ENCODE peak calls at places on chromosomes 13 and 19, in four cellular contexts. One of them, this sample, is unnamed. For H3K4me1, the result is how much of the 10 kb centered on the place peaks cover.

GRCh38 chr19:58519087-58519354 is 589 bp downstream of the ZBTB45 start:
- DNase-seq in HCT116: no peak
- DNase-seq in H9: peak
- DNase-seq in astrocyte: peak
- DNase-seq in this sample: peak

GRCh38 chr13:50733392-50733791 is 110.1 kb downstream of the DLEU7 start:
- DNase-seq in HCT116: no peak
- DNase-seq in H9: no peak
- DNase-seq in astrocyte: no peak
- DNase-seq in this sample: no peak

GRCh38 chr19:38852231-38853044 is 2.7 kb upstream of the HNRNPL start:
- DNase-seq in HCT116: no peak
- DNase-seq in H9: peak
- DNase-seq in astrocyte: peak
- DNase-seq in this sample: peak

GRCh38 chr19:32350492-32350891 is 5.1 kb downstream of the ZNF507 start:
- DNase-seq in HCT116: no peak
- DNase-seq in H9: no peak
- DNase-seq in astrocyte: no peak
- DNase-seq in this sample: peak

GRCh38 chr19:13872695-13873389 is 4.1 kb upstream of the NANOS3 start:
- DNase-seq in HCT116: no peak
- DNase-seq in H9: peak
- DNase-seq in astrocyte: no peak
- DNase-seq in this sample: peak

GRCh38 chr19:40771101-40771539 is 4.2 kb upstream of the MIA start:
- DNase-seq in HCT116: no peak
- DNase-seq in H9: no peak
- DNase-seq in astrocyte: no peak
- DNase-seq in this sample: peak

GRCh38 chr19:46721269-46722003 is 4.5 kb upstream of the PRKD2 start:
- DNase-seq in HCT116: no peak
- DNase-seq in H9: peak
- DNase-seq in astrocyte: no peak
- DNase-seq in this sample: peak

GRCh38 chr13:98556968-98557591 is 19.8 kb downstream of the STK24 start:
- DNase-seq in HCT116: no peak
- DNase-seq in H9: no peak
- DNase-seq in astrocyte: peak
- DNase-seq in this sample: no peak

GRCh38 chr13:99302637-99303505 is 4.3 kb downstream of the GPR183 start:
- DNase-seq in HCT116: no peak
- DNase-seq in H9: no peak
- DNase-seq in astrocyte: no peak
- DNase-seq in this sample: no peak

GRCh38 chr13:99501952-99502310 is 659 bp downstream of the TM9SF2 start:
- DNase-seq in HCT116: no peak
- DNase-seq in H9: no peak
- DNase-seq in astrocyte: peak
- DNase-seq in this sample: peak

GRCh38 chr13:102873653-102874052 is 27.8 kb downstream of the ERCC5 start:
- DNase-seq in HCT116: no peak
- DNase-seq in H9: no peak
- DNase-seq in astrocyte: peak
- DNase-seq in this sample: no peak

GRCh38 chr19:55384576-55385235 is 614 bp upstream of the TMEM238 start:
- DNase-seq in HCT116: no peak
- DNase-seq in H9: no peak
- DNase-seq in astrocyte: no peak
- DNase-seq in this sample: peak

GRCh38 chr19:4200940-4201542 is 18.6 kb downstream of the ANKRD24 start:
- DNase-seq in HCT116: no peak
- DNase-seq in H9: no peak
- DNase-seq in astrocyte: no peak
- DNase-seq in this sample: no peak

GRCh38 chr13:100881291-100881864 is 206.8 kb upstream of the TMTC4 start:
- DNase-seq in HCT116: no peak
- DNase-seq in H9: no peak
- DNase-seq in astrocyte: no peak
- DNase-seq in this sample: no peak

GRCh38 chr19:46621191-46622117 is 3.4 kb downstream of the PTGIR start:
- DNase-seq in HCT116: no peak
- DNase-seq in H9: no peak
- DNase-seq in astrocyte: no peak
- DNase-seq in this sample: no peak

GRCh38 chr13:20391597-20392452 is 133.8 kb downstream of the CRYL1 start:
- DNase-seq in HCT116: no peak
- DNase-seq in H9: no peak
- DNase-seq in astrocyte: no peak
- DNase-seq in this sample: no peak

GRCh38 chr19:51339313-51339686 is 2.6 kb downstream of the VSIG10L start:
- DNase-seq in HCT116: no peak
- DNase-seq in H9: peak
- DNase-seq in astrocyte: no peak
- DNase-seq in this sample: no peak

GRCh38 chr19:8116437-8117293 is 32.7 kb downstream of the FBN3 start:
- DNase-seq in HCT116: no peak
- DNase-seq in H9: no peak
- DNase-seq in astrocyte: no peak
- DNase-seq in this sample: peak

GRCh38 chr19:3324405-3324856 is 42.0 kb upstream of the NFIC start:
- DNase-seq in HCT116: peak
- DNase-seq in H9: peak
- DNase-seq in astrocyte: no peak
- DNase-seq in this sample: peak

GRCh38 chr19:40862785-40863184 is 12.5 kb upstream of the CYP2A6 start:
- DNase-seq in HCT116: no peak
- DNase-seq in H9: no peak
- DNase-seq in astrocyte: no peak
- DNase-seq in this sample: no peak

GRCh38 chr13:98105929-98106336 is 37.0 kb upstream of the FARP1 start:
- DNase-seq in HCT116: no peak
- DNase-seq in H9: no peak
- DNase-seq in astrocyte: peak
- DNase-seq in this sample: no peak

GRCh38 chr19:5330307-5330720 is 10.3 kb downstream of the PTPRS start:
- DNase-seq in HCT116: no peak
- DNase-seq in H9: no peak
- DNase-seq in astrocyte: no peak
- DNase-seq in this sample: no peak

GRCh38 chr13:46310066-46310465 is 77.0 kb downstream of the RUBCNL start:
- DNase-seq in HCT116: no peak
- DNase-seq in H9: no peak
- DNase-seq in astrocyte: no peak
- DNase-seq in this sample: no peak

GRCh38 chr19:15108845-15109767 is 1.9 kb downstream of the SYDE1 start:
- DNase-seq in HCT116: no peak
- DNase-seq in H9: no peak
- DNase-seq in astrocyte: no peak
- DNase-seq in this sample: no peak

GRCh38 chr19:18428173-18428836 is 9.1 kb downstream of the SSBP4 start:
- DNase-seq in HCT116: no peak
- DNase-seq in H9: no peak
- DNase-seq in astrocyte: no peak
- DNase-seq in this sample: no peak

GRCh38 chr19:35641515-35642151 is at the start of gene ETV2:
- DNase-seq in HCT116: no peak
- DNase-seq in H9: peak
- DNase-seq in astrocyte: no peak
- DNase-seq in this sample: peak

GRCh38 chr19:13181747-13182388 is 31.7 kb downstream of the IER2 start:
- DNase-seq in HCT116: no peak
- DNase-seq in H9: no peak
- DNase-seq in astrocyte: peak
- DNase-seq in this sample: no peak

GRCh38 chr13:73146705-73147104 is 87.9 kb downstream of the KLF5 start:
- DNase-seq in HCT116: no peak
- DNase-seq in H9: no peak
- DNase-seq in astrocyte: no peak
- DNase-seq in this sample: no peak

GRCh38 chr19:46373573-46374359 is 26.9 kb downstream of the PPP5C start:
- DNase-seq in HCT116: no peak
- DNase-seq in H9: peak
- DNase-seq in astrocyte: peak
- DNase-seq in this sample: no peak

GRCh38 chr13:60591348-60591747 is 194.3 kb downstream of the TDRD3 start:
- DNase-seq in HCT116: no peak
- DNase-seq in H9: no peak
- DNase-seq in astrocyte: peak
- DNase-seq in this sample: no peak

GRCh38 chr13:46197299-46197975 is 14.3 kb upstream of the LRRC63 start:
- DNase-seq in HCT116: no peak
- DNase-seq in H9: no peak
- DNase-seq in astrocyte: no peak
- DNase-seq in this sample: peak

GRCh38 chr19:18730885-18731513 is 47.5 kb downstream of the CRTC1 start:
- DNase-seq in HCT116: no peak
- DNase-seq in H9: no peak
- DNase-seq in astrocyte: no peak
- DNase-seq in this sample: peak

GRCh38 chr13:65530688-65531087 is 1699.4 kb downstream of the PCDH9 start:
- DNase-seq in HCT116: no peak
- DNase-seq in H9: no peak
- DNase-seq in astrocyte: peak
- DNase-seq in this sample: no peak

GRCh38 chr19:20235156-20235555 is 68.1 kb downstream of the ZNF486 start:
- DNase-seq in HCT116: no peak
- DNase-seq in H9: no peak
- DNase-seq in astrocyte: no peak
- DNase-seq in this sample: peak

GRCh38 chr13:59770451-59770850 is 393.3 kb downstream of the DIAPH3 start:
- DNase-seq in HCT116: no peak
- DNase-seq in H9: no peak
- DNase-seq in astrocyte: no peak
- DNase-seq in this sample: no peak

GRCh38 chr19:13817615-13818371 is 22.6 kb downstream of the ZSWIM4 start:
- DNase-seq in HCT116: no peak
- DNase-seq in H9: peak
- DNase-seq in astrocyte: no peak
- DNase-seq in this sample: no peak

GRCh38 chr19:29622191-29623070 is 16.3 kb downstream of the POP4 start:
- DNase-seq in HCT116: no peak
- DNase-seq in H9: peak
- DNase-seq in astrocyte: no peak
- DNase-seq in this sample: no peak

GRCh38 chr13:49935171-49936084 is 712 bp downstream of the SPRYD7 start:
- DNase-seq in HCT116: peak
- DNase-seq in H9: peak
- DNase-seq in astrocyte: peak
- DNase-seq in this sample: peak

GRCh38 chr19:16582486-16583261 is 10.5 kb upstream of the SLC35E1 start:
- DNase-seq in HCT116: no peak
- DNase-seq in H9: no peak
- DNase-seq in astrocyte: no peak
- DNase-seq in this sample: no peak

GRCh38 chr19:16584825-16585801 is 12.9 kb upstream of the SLC35E1 start:
- DNase-seq in HCT116: no peak
- DNase-seq in H9: no peak
- DNase-seq in astrocyte: no peak
- DNase-seq in this sample: no peak

GRCh38 chr19:16581971-16582343 is 9.7 kb upstream of the SLC35E1 start:
- DNase-seq in HCT116: no peak
- DNase-seq in H9: no peak
- DNase-seq in astrocyte: no peak
- DNase-seq in this sample: no peak

GRCh38 chr19:16579381-16579780 is 7.2 kb upstream of the SLC35E1 start:
- DNase-seq in HCT116: no peak
- DNase-seq in H9: no peak
- DNase-seq in astrocyte: no peak
- DNase-seq in this sample: no peak

GRCh38 chr19:16581145-16581970 is 9.1 kb upstream of the SLC35E1 start:
- DNase-seq in HCT116: no peak
- DNase-seq in H9: no peak
- DNase-seq in astrocyte: no peak
- DNase-seq in this sample: peak
- H3K4me1 ChIP-seq in HCT116: under half
- H3K4me1 ChIP-seq in H9: under half
- H3K4me1 ChIP-seq in astrocyte: under half
- H3K4me1 ChIP-seq in this sample: half or more

GRCh38 chr19:754530-754929 is 3.6 kb downstream of the MISP start:
- DNase-seq in HCT116: no peak
- DNase-seq in H9: no peak
- DNase-seq in astrocyte: no peak
- DNase-seq in this sample: no peak

GRCh38 chr19:750640-751423 is at the start of gene MISP:
- DNase-seq in HCT116: no peak
- DNase-seq in H9: no peak
- DNase-seq in astrocyte: no peak
- DNase-seq in this sample: no peak

GRCh38 chr19:755063-755462 is 4.2 kb downstream of the MISP start:
- DNase-seq in HCT116: no peak
- DNase-seq in H9: no peak
- DNase-seq in astrocyte: no peak
- DNase-seq in this sample: no peak

GRCh38 chr19:751501-752341 is 809 bp downstream of the MISP start:
- DNase-seq in HCT116: no peak
- DNase-seq in H9: peak
- DNase-seq in astrocyte: peak
- DNase-seq in this sample: no peak

GRCh38 chr19:752652-753517 is 2.0 kb downstream of the MISP start:
- DNase-seq in HCT116: peak
- DNase-seq in H9: no peak
- DNase-seq in astrocyte: peak
- DNase-seq in this sample: peak
- H3K27ac ChIP-seq in HCT116: peak
- H3K27ac ChIP-seq in H9: no peak
- H3K27ac ChIP-seq in astrocyte: peak
- H3K27ac ChIP-seq in this sample: no peak

DNA sequence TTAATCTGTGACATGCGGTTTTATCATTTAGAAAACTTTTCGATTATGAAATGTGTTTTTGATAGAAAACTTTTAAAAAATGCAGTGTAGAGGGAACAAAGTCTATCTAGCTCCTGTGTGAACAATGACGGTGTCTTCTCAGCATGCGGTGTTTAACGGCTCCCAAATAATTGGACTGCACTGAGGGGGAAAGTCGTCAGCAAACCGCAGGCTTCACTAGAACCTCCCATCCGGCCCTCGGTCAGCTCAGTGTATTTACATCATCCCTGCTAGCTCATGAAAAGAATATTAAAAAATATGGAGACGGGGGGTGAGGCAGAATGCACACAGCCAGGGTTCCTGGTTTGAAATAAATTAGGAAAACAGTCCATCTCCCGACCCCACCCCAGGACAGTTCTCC is 674 bp upstream of the ADPRHL1 start:
- DNase-seq in HCT116: no peak
- DNase-seq in H9: no peak
- DNase-seq in astrocyte: peak
- DNase-seq in this sample: no peak
- H3K9ac ChIP-seq in HCT116: no peak
- H3K9ac ChIP-seq in H9: no peak
- H3K9ac ChIP-seq in astrocyte: no peak
- H3K9ac ChIP-seq in this sample: peak

GRCh38 chr13:51818771-51819511 is 15.0 kb upstream of the DHRS12 start:
- DNase-seq in HCT116: no peak
- DNase-seq in H9: no peak
- DNase-seq in astrocyte: peak
- DNase-seq in this sample: no peak
- H3K4me1 ChIP-seq in HCT116: under half
- H3K4me1 ChIP-seq in H9: under half
- H3K4me1 ChIP-seq in astrocyte: under half
- H3K4me1 ChIP-seq in this sample: half or more

This sample was measured in Karpas-422.